ENCODE peak calls at places on chromosome 2, in six cellular contexts. W, F, L, D, X and M are unnamed samples. For H3K4me1 and H3K27me3, the result is how much of the 10 kb centered on the place peaks cover.

GRCh38 chr2:222398446-222398885 is 25.9 kb upstream of the SGPP2 start:
- DNase-seq in L (no peak), F (no peak), D (no peak), X (no peak), W (no peak), M (no peak)

GRCh38 chr2:110114801-110115200 is 821 bp downstream of the MALL start:
- DNase-seq in D (no peak), X (no peak), L (no peak), W (peak), F (no peak), M (no peak)

GRCh38 chr2:113181491-113182051 is 7.8 kb downstream of the PSD4 start:
- DNase-seq in F (no peak), D (no peak), W (no peak), L (no peak), X (no peak), M (no peak)

GRCh38 chr2:214103199-214104001 is 307.5 kb upstream of the VWC2L start:
- DNase-seq in L (no peak), W (peak), D (no peak), X (no peak), F (no peak), M (no peak)

GRCh38 chr2:197078535-197078934 is 152.0 kb upstream of the PGAP1 start:
- DNase-seq in W (no peak), D (no peak), X (no peak), F (no peak), L (no peak), M (no peak)

GRCh38 chr2:218444692-218445357 is 25.9 kb downstream of the VIL1 start:
- DNase-seq in F (no peak), X (no peak), D (no peak), L (no peak), W (peak), M (no peak)

GRCh38 chr2:10868465-10869314 is 43.0 kb upstream of the KCNF1 start:
- DNase-seq in X (peak), D (peak), L (no peak), W (no peak), F (peak), M (no peak)

GRCh38 chr2:190677255-190677654 is 28.4 kb downstream of the NAB1 start:
- DNase-seq in D (no peak), X (no peak), L (no peak), F (no peak), W (no peak), M (no peak)

GRCh38 chr2:15812187-15812830 is 128.0 kb upstream of the MYCN start:
- DNase-seq in F (no peak), L (no peak), W (no peak), X (no peak), D (no peak), M (no peak)

GRCh38 chr2:174335605-174336402 is 1.1 kb downstream of the SP9 start:
- DNase-seq in F (peak), D (peak), X (no peak), L (no peak), W (no peak), M (no peak)

GRCh38 chr2:56688661-56689060 is 504.9 kb downstream of the CCDC85A start:
- DNase-seq in D (no peak), X (no peak), W (no peak), F (no peak), L (no peak), M (no peak)

GRCh38 chr2:225764346-225764745 is 364.8 kb downstream of the NYAP2 start:
- DNase-seq in F (no peak), W (no peak), X (no peak), D (no peak), L (no peak), M (no peak)

GRCh38 chr2:48424866-48425265 is 105.1 kb upstream of the STON1 start:
- DNase-seq in X (no peak), L (no peak), F (no peak), D (no peak), W (no peak), M (no peak)

GRCh38 chr2:88451647-88452150 is 794 bp downstream of the FOXI3 start:
- DNase-seq in F (no peak), D (peak), L (no peak), W (no peak), X (no peak), M (no peak)

GRCh38 chr2:238320648-238321281 is 447 bp downstream of the TRAF3IP1 start:
- DNase-seq in D (peak), W (no peak), L (no peak), F (peak), X (no peak), M (peak)

GRCh38 chr2:71346065-71346464 is 14.5 kb downstream of the ZNF638 start:
- DNase-seq in W (no peak), D (no peak), L (no peak), F (no peak), X (no peak), M (no peak)

GRCh38 chr2:239789711-239790110 is 235.4 kb downstream of the NDUFA10 start:
- DNase-seq in W (no peak), X (no peak), F (no peak), L (no peak), D (peak), M (no peak)

GRCh38 chr2:3130889-3131635 is 246.6 kb downstream of the EIPR1 start:
- DNase-seq in F (no peak), W (no peak), D (no peak), X (no peak), L (no peak), M (no peak)

GRCh38 chr2:196080526-196080925 is 11.9 kb upstream of the DNAH7 start:
- DNase-seq in W (no peak), X (no peak), F (no peak), L (no peak), D (no peak), M (no peak)

GRCh38 chr2:143521404-143521803 is 392.2 kb downstream of the ARHGAP15 start:
- DNase-seq in F (no peak), W (no peak), X (no peak), L (no peak), D (no peak), M (no peak)

GRCh38 chr2:18752667-18753422 is 163.5 kb upstream of the NT5C1B start:
- DNase-seq in W (no peak), F (no peak), X (no peak), L (no peak), D (no peak), M (no peak)

GRCh38 chr2:98794214-98794810 is 63.4 kb upstream of the MGAT4A start:
- DNase-seq in F (no peak), W (no peak), X (no peak), L (no peak), D (no peak), M (no peak)

GRCh38 chr2:3706892-3707291 is 3.5 kb downstream of the DCDC2C start:
- DNase-seq in L (no peak), D (no peak), F (no peak), W (no peak), X (no peak), M (no peak)

GRCh38 chr2:1482981-1483380 is 69.7 kb downstream of the TPO start:
- DNase-seq in F (no peak), L (no peak), X (no peak), D (no peak), W (no peak), M (no peak)

GRCh38 chr2:9760911-9761228 is 82.4 kb upstream of the TAF1B start:
- DNase-seq in F (no peak), X (no peak), W (no peak), D (no peak), L (no peak), M (no peak)

GRCh38 chr2:12715258-12715865 is 1.4 kb upstream of the TRIB2 start:
- DNase-seq in X (no peak), F (no peak), D (no peak), W (no peak), L (no peak), M (no peak)

GRCh38 chr2:71826299-71826698 is 321.4 kb downstream of the CYP26B1 start:
- DNase-seq in D (no peak), L (no peak), X (no peak), W (no peak), F (no peak), M (no peak)

GRCh38 chr2:224957540-224958465 is 84.5 kb downstream of the DOCK10 start:
- DNase-seq in L (peak), W (no peak), F (no peak), X (no peak), D (no peak), M (no peak)

GRCh38 chr2:172097557-172098131 is 5.1 kb downstream of the DLX2 start:
- DNase-seq in F (peak), X (no peak), D (no peak), W (no peak), L (no peak), M (no peak)

GRCh38 chr2:176997074-176997791 is 215.4 kb upstream of the HNRNPA3 start:
- DNase-seq in F (no peak), L (peak), X (no peak), W (peak), D (no peak), M (no peak)

GRCh38 chr2:98647636-98648035 is 39.2 kb downstream of the UNC50 start:
- DNase-seq in W (no peak), L (no peak), F (no peak), D (no peak), X (no peak), M (no peak)

GRCh38 chr2:175769200-175769599 is 232.9 kb downstream of the LNPK start:
- DNase-seq in L (no peak), D (no peak), W (no peak), F (no peak), X (no peak), M (no peak)

GRCh38 chr2:104538082-104538481 is 315.8 kb upstream of the POU3F3 start:
- DNase-seq in F (no peak), X (no peak), W (no peak), L (no peak), D (no peak), M (no peak)

GRCh38 chr2:211251016-211251415 is 694.6 kb downstream of the CPS1 start:
- DNase-seq in L (no peak), X (no peak), W (no peak), D (no peak), F (no peak), M (no peak)

GRCh38 chr2:134936691-134937090 is 18.1 kb downstream of the CCNT2 start:
- DNase-seq in X (no peak), W (no peak), F (no peak), D (no peak), L (no peak), M (no peak)

GRCh38 chr2:134934641-134935040 is 16.0 kb downstream of the CCNT2 start:
- DNase-seq in W (no peak), F (no peak), D (no peak), L (no peak), X (no peak), M (no peak)

GRCh38 chr2:134933732-134934131 is 15.1 kb downstream of the CCNT2 start:
- DNase-seq in X (no peak), W (no peak), D (no peak), L (no peak), F (no peak), M (no peak)

GRCh38 chr2:134932864-134933526 is 14.4 kb downstream of the CCNT2 start:
- DNase-seq in F (no peak), D (no peak), W (no peak), L (no peak), X (no peak), M (no peak)

GRCh38 chr2:134934150-134934549 is 15.5 kb downstream of the CCNT2 start:
- DNase-seq in D (no peak), F (no peak), L (no peak), W (no peak), X (no peak), M (no peak)
- H3K4me1 ChIP-seq in D (under half), F (under half), L (under half), W (under half), X (under half), M (under half)

GRCh38 chr2:230849633-230850357 is 14.9 kb upstream of the ITM2C start:
- DNase-seq in W (peak), L (no peak), X (no peak), F (no peak), D (no peak), M (peak)
- H3K27me3 ChIP-seq in W (under half), L (under half), X (under half), F (under half), D (under half), M (under half)

GRCh38 chr2:46724107-46724506 is 191.5 kb downstream of the MCFD2 start:
- DNase-seq in X (no peak), F (no peak), D (no peak), L (no peak), W (no peak), M (no peak)

GRCh38 chr2:46723346-46723745 is 192.3 kb downstream of the MCFD2 start:
- DNase-seq in L (no peak), F (no peak), X (no peak), W (no peak), D (no peak), M (no peak)

GRCh38 chr2:46719499-46719898 is 196.1 kb downstream of the MCFD2 start:
- DNase-seq in W (no peak), L (no peak), X (no peak), D (no peak), F (no peak), M (no peak)

GRCh38 chr2:46720592-46721185 is 194.9 kb downstream of the MCFD2 start:
- DNase-seq in X (no peak), W (no peak), L (no peak), D (no peak), F (peak), M (no peak)

GRCh38 chr2:46722142-46722541 is 193.5 kb downstream of the MCFD2 start:
- DNase-seq in W (no peak), X (no peak), D (no peak), L (no peak), F (no peak), M (no peak)
- H3K4me1 ChIP-seq in W (under half), X (half or more), D (half or more), L (under half), F (half or more), M (under half)

DNA sequence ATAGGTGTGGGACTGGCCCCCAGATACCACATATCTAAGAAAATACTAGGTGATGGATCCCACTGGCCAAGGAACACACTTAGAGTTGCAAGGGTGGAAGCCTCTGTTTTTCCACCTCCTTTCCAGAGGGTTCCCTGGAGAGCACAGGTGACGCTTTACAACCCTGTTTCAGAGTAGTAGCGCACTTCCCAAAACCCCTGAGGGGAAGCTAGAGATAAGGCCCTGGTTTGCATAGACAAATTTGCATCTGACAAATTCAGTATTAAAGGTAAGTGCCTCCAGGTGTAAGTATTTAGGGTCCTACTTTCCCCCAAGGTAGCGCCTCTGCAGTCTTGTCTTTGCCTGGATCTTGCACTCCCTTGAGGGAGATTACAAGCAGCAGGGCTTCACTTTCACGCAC is 474 bp upstream of the CERKL start:
- DNase-seq in F (no peak), D (no peak), X (no peak), L (no peak), W (no peak), M (no peak)
- H3K27me3 ChIP-seq in F (under half), D (under half), X (under half), L (under half), W (under half), M (under half)

GRCh38 chr2:158742536-158742935 is 52.6 kb upstream of the DAPL1 start:
- DNase-seq in W (no peak), F (peak), D (no peak), X (no peak), L (no peak), M (no peak)
- H3K4me1 ChIP-seq in W (under half), F (under half), D (under half), X (under half), L (under half), M (under half)